ENCODE peak calls at places on chromosome 1, in six cellular contexts. M is endodermal cell, W is IMR-90, T is H9, K is cardiac muscle cell, G is right lobe of liver. F is an unnamed sample.

GRCh38 chr1:79859212-79859948 is 852.9 kb upstream of the ADGRL4 start:
- DNase-seq in M (no peak), W (peak), T (no peak), K (peak), G (no peak), F (peak)

GRCh38 chr1:209672705-209673630 is 2.2 kb upstream of the G0S2 start:
- DNase-seq in M (no peak), W (no peak), T (no peak), K (peak), G (no peak), F (no peak)

GRCh38 chr1:54218883-54219687 is 19.1 kb downstream of the MRPL37 start:
- DNase-seq in M (peak), W (peak), T (no peak), K (peak), G (no peak), F (no peak)

GRCh38 chr1:51518033-51518729 is 885 bp downstream of the EPS15 start:
- DNase-seq in M (peak), W (peak), T (peak), K (peak), G (peak), F (no peak)

GRCh38 chr1:30423570-30423969 is 299.8 kb downstream of the MATN1 start:
- DNase-seq in M (no peak), W (no peak), T (peak), K (no peak), G (no peak), F (no peak)

GRCh38 chr1:77579547-77579946 is 102.9 kb downstream of the ZZZ3 start:
- DNase-seq in M (no peak), W (no peak), T (no peak), K (no peak), G (no peak), F (no peak)

GRCh38 chr1:155081472-155082300 is 3.0 kb downstream of the EFNA3 start:
- DNase-seq in M (peak), W (no peak), T (no peak), K (no peak), G (peak), F (no peak)

GRCh38 chr1:40076895-40077312 is 20.1 kb downstream of the PPT1 start:
- DNase-seq in M (no peak), W (peak), T (no peak), K (peak), G (no peak), F (peak)

GRCh38 chr1:72281144-72281543 is 1.2 kb downstream of the NEGR1 start:
- DNase-seq in M (no peak), W (peak), T (no peak), K (no peak), G (no peak), F (no peak)

GRCh38 chr1:229430761-229431269 is 3.1 kb downstream of the ACTA1 start:
- DNase-seq in M (peak), W (peak), T (peak), K (peak), G (no peak), F (no peak)

GRCh38 chr1:247431643-247432042 is 15.7 kb downstream of the NLRP3 start:
- DNase-seq in M (no peak), W (no peak), T (no peak), K (no peak), G (no peak), F (no peak)
- TF ChIP-seq CTCF in M (peak), W (no peak), T (peak), K (no peak), G (no peak), F (no peak)

DNA sequence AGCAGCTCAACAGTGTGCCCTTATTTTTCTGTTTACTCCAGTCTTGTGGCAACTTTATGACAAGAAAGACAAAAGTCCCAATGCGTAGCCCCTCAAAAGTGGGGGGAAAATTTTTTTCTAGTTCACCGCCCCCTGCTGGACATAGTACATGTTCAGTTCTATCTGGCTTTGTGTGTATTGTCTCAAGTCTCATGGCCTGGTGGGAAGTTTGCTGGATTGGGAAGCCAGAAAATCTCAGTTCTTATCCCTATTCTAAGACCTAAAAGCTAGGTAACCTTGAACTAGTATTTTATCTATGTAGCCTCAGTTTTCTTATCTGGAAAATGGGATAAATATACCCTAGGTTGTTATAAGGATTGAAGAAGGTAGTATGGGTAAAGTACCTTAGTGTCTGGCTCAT is 55.8 kb upstream of the LDLRAP1 start:
- DNase-seq in M (no peak), W (no peak), T (no peak), K (no peak), G (no peak), F (no peak)
- TF ChIP-seq CTCF in M (peak), W (peak), T (peak), K (peak), G (peak), F (peak)

GRCh38 chr1:181152892-181153633 is 64.6 kb downstream of the IER5 start:
- DNase-seq in M (peak), W (peak), T (no peak), K (peak), G (no peak), F (no peak)
- TF ChIP-seq CTCF in M (peak), W (peak), T (peak), K (peak), G (no peak), F (peak)

GRCh38 chr1:214952648-214953047 is 129.9 kb upstream of the KCNK2 start:
- DNase-seq in M (peak), W (no peak), T (peak), K (no peak), G (no peak), F (no peak)
- TF ChIP-seq CTCF in M (peak), W (no peak), T (peak), K (no peak), G (no peak), F (no peak)

DNA sequence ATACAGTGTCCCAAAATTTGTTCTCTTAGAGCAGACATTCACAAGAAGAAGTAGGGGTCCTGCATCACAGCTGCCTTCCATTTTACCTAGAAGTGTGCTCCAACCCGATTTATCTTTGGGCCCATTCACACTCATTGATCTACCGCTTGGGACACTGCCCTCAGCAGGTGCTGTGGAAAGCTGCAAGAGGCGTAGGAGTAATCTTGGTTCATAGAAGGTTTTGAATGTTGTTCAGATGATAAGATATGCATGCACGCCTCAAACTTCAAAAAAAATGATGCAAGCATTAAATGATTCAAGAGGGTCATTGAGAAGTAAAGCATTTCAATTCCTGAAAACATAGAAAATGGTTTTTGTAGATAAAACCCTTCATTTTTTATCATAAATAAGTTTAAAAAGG is 18.6 kb upstream of the C1orf105 start:
- DNase-seq in M (peak), W (no peak), T (peak), K (peak), G (no peak), F (no peak)
- TF ChIP-seq CTCF in M (peak), W (peak), T (peak), K (peak), G (no peak), F (no peak)

GRCh38 chr1:150210741-150211140 is 25.2 kb downstream of the ANP32E start:
- DNase-seq in M (no peak), W (no peak), T (no peak), K (no peak), G (no peak), F (no peak)

GRCh38 chr1:150212070-150212469 is 23.8 kb downstream of the ANP32E start:
- DNase-seq in M (no peak), W (no peak), T (no peak), K (no peak), G (no peak), F (no peak)

GRCh38 chr1:150210086-150210485 is 25.8 kb downstream of the ANP32E start:
- DNase-seq in M (no peak), W (no peak), T (no peak), K (no peak), G (no peak), F (no peak)

DNA sequence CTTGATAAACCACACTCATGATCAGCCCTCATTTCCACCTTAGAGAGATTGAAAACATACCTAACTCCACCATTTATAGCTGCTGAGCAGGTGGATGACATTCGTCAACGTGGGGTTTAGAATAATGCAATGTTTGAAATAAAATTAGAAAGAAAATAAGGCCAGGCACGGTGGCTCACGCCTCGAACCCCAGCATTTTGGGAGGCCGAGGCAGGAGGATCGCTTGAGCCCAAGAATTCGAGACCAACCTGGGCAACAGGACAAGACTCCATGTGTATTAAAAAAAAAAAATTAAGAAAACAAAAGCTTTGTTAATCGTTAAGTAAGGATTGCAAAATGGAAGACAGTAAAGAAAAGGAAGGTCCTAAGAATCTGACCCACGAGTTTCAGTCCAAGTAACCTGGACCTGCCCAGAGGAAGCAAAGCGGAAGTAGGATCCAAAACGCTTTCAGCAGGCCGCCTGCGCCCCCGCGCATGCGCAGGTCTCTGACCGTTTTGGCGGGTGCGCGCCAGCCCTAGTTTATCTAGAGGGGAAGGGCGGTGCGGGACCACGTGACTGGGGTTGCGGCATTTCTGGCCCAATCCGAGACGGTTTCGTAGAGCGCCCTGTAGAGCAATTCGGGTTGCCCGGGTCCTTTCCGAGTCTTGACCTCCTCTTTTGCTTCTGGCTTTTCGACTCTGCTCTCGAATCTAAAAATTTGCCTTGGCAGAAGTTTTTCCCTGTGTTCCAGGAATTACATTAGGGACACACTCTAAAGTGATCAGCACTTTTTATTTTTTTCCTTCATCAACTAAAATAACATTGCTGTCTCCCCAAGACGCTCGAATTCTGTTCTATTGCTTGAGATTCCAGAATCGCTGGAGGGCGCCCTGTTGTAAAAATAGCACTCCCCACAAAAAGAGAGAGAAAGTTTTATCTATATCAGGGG is 22.5 kb downstream of the ANP32E start:
- DNase-seq in M (peak), W (peak), T (peak), K (peak), G (peak), F (peak)
- TF ChIP-seq CTCF in M (peak), W (peak), T (peak), K (peak), G (peak), F (peak)

DNA sequence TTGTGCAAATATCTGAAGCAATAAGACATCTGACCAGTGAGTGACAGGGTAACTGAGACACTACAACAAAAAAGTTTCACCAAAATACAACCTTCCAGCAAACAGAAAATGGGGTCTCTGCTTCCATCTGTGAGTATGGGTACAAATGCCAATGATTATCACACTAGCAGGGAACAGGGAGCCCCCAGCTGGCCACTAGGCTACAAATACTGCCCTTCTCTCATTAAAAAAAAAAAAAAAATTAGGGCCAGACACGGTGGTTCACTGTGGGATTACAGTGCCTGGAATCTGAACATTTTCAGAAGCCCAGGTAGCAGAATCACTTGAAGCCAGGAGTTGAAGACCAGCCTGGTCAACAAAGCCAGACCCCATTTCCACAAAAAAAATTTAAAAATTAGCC is 48.4 kb upstream of the EDARADD start:
- DNase-seq in M (peak), W (no peak), T (peak), K (peak), G (no peak), F (no peak)
- TF ChIP-seq CTCF in M (peak), W (no peak), T (peak), K (peak), G (peak), F (no peak)

DNA sequence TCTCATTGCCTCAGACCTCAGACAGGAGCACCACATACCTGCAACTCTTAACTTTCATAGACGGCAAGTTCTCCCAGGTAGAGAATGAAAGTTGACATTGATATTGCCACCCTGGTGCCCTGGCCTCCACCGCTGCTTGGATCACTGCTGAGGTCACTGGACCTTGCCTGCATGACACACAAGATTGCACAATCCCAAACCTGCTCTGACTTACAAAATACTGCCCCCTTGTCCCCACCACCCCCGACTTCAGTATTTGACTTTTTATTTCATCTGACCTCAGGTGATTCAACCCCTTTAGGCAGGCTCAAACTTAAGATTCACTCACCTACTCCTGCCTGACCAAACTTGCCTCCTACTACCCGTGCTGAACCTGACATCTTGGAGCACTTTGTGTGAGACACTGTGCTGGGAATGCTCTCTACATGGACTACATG is 43.1 kb upstream of the S1PR1 start:
- DNase-seq in M (no peak), W (no peak), T (no peak), K (no peak), G (peak), F (no peak)
- TF ChIP-seq CTCF in M (no peak), W (no peak), T (no peak), K (no peak), G (peak), F (no peak)

F was measured in AG09319.